ENCODE peak calls at places on chromosomes 1 and 21, in five cellular contexts. I is sciatic nerve, L is M059J, N is LoVo, S is naive B cell. Q is an unnamed sample.

GRCh38 chr1:17611991-17612390 is 72.5 kb downstream of the ARHGEF10L start:
- DNase-seq in I (no peak), L (peak), N (no peak), S (no peak), Q (no peak)

GRCh38 chr1:242828199-242828598 is 303.7 kb upstream of the PLD5 start:
- DNase-seq in I (no peak), L (no peak), N (no peak), S (no peak), Q (no peak)

GRCh38 chr1:67700692-67701410 is 15.8 kb downstream of the GADD45A start:
- DNase-seq in I (no peak), L (peak), N (peak), S (no peak), Q (no peak)

GRCh38 chr1:100791586-100791985 is 72.0 kb downstream of the VCAM1 start:
- DNase-seq in I (no peak), L (no peak), N (no peak), S (no peak), Q (no peak)

GRCh38 chr1:100130552-100131077 is 2.1 kb downstream of the SASS6 start:
- DNase-seq in I (no peak), L (peak), N (no peak), S (no peak), Q (no peak)

GRCh38 chr1:65149753-65150463 is 1.9 kb downstream of the AK4 start:
- DNase-seq in I (no peak), L (no peak), N (no peak), S (no peak), Q (no peak)

GRCh38 chr1:182259229-182259872 is 132.2 kb downstream of the GLUL start:
- DNase-seq in I (peak), L (peak), N (peak), S (no peak), Q (no peak)

GRCh38 chr1:230495891-230496385 is 69.8 kb upstream of the PGBD5 start:
- DNase-seq in I (no peak), L (peak), N (peak), S (no peak), Q (no peak)

GRCh38 chr1:206709772-206710456 is 25.2 kb downstream of the MAPKAPK2 start:
- DNase-seq in I (no peak), L (no peak), N (no peak), S (no peak), Q (no peak)

GRCh38 chr1:21871943-21872342 is 59.9 kb downstream of the LDLRAD2 start:
- DNase-seq in I (no peak), L (peak), N (no peak), S (no peak), Q (peak)

GRCh38 chr1:81801834-81802531 is 1.2 kb downstream of the ADGRL2 start:
- DNase-seq in I (peak), L (peak), N (no peak), S (no peak), Q (peak)

GRCh38 chr1:196115641-196116040 is 492.6 kb downstream of the KCNT2 start:
- DNase-seq in I (no peak), L (peak), N (no peak), S (no peak), Q (no peak)

GRCh38 chr21:45383615-45384201 is 21.3 kb upstream of the COL18A1 start:
- DNase-seq in I (peak), L (no peak), N (no peak), S (no peak), Q (peak)

GRCh38 chr1:90504509-90504908 is 212.6 kb downstream of the BARHL2 start:
- DNase-seq in I (no peak), L (peak), N (no peak), S (no peak), Q (no peak)